ENCODE peak calls at places on chromosomes 1 and 21, in four cellular contexts. One of them, this sample, is unnamed.
A peak's percentile ranks its signal among the peaks of the same experiment; 100 is the strongest.

GRCh38 chr1:59526240-59526639 is 229.3 kb downstream of the FGGY start:
- DNase-seq in BE2C: no peak
- DNase-seq in Right ventricle myocardium inferior: no peak
- DNase-seq in GM12865: no peak
- DNase-seq in this sample: no peak

GRCh38 chr1:79549191-79549590 is 542.7 kb upstream of the ADGRL4 start:
- DNase-seq in BE2C: no peak
- DNase-seq in Right ventricle myocardium inferior: no peak
- DNase-seq in GM12865: no peak
- DNase-seq in this sample: no peak

GRCh38 chr1:238107322-238107721 is 216.6 kb upstream of the ZP4 start:
- DNase-seq in BE2C: no peak
- DNase-seq in Right ventricle myocardium inferior: no peak
- DNase-seq in GM12865: no peak
- DNase-seq in this sample: no peak

GRCh38 chr1:232533328-232533727 is 96.6 kb downstream of the SIPA1L2 start:
- DNase-seq in BE2C: no peak
- DNase-seq in Right ventricle myocardium inferior: no peak
- DNase-seq in GM12865: no peak
- DNase-seq in this sample: no peak

GRCh38 chr1:26771643-26772321 is 16.0 kb upstream of the PIGV start:
- DNase-seq in BE2C: peak; percentile 15
- DNase-seq in Right ventricle myocardium inferior: no peak
- DNase-seq in GM12865: peak; percentile 21
- DNase-seq in this sample: peak; percentile 74

GRCh38 chr1:10704383-10704882 is 92.0 kb downstream of the CASZ1 start:
- DNase-seq in BE2C: no peak
- DNase-seq in Right ventricle myocardium inferior: no peak
- DNase-seq in GM12865: no peak
- DNase-seq in this sample: no peak

GRCh38 chr1:100942304-100943046 is 46.6 kb downstream of the SLC30A7 start:
- DNase-seq in BE2C: no peak
- DNase-seq in Right ventricle myocardium inferior: no peak
- DNase-seq in GM12865: no peak
- DNase-seq in this sample: no peak

GRCh38 chr1:89808429-89809117 is 12.3 kb upstream of the LRRC8D start:
- DNase-seq in BE2C: no peak
- DNase-seq in Right ventricle myocardium inferior: no peak
- DNase-seq in GM12865: no peak
- DNase-seq in this sample: peak; percentile 32

GRCh38 chr21:18245493-18245967 is 897 bp downstream of the CHODL start:
- DNase-seq in BE2C: peak; percentile 38
- DNase-seq in Right ventricle myocardium inferior: no peak
- DNase-seq in GM12865: no peak
- DNase-seq in this sample: peak; percentile 95

GRCh38 chr1:203340112-203340804 is 10.7 kb downstream of the FMOD start:
- DNase-seq in BE2C: peak; percentile 79
- DNase-seq in Right ventricle myocardium inferior: peak; percentile 73
- DNase-seq in GM12865: peak; percentile 83
- DNase-seq in this sample: peak; percentile 76

GRCh38 chr21:9780441-9780937 is 740.9 kb upstream of the TPTE start:
- DNase-seq in BE2C: no peak
- DNase-seq in Right ventricle myocardium inferior: no peak
- DNase-seq in GM12865: no peak
- DNase-seq in this sample: no peak

GRCh38 chr1:112852276-112852675 is 103.7 kb downstream of the SLC16A1 start:
- DNase-seq in BE2C: no peak
- DNase-seq in Right ventricle myocardium inferior: no peak
- DNase-seq in GM12865: no peak
- DNase-seq in this sample: no peak

GRCh38 chr1:31418626-31419025 is 5.6 kb downstream of the SERINC2 start:
- DNase-seq in BE2C: no peak
- DNase-seq in Right ventricle myocardium inferior: no peak
- DNase-seq in GM12865: no peak
- DNase-seq in this sample: no peak

GRCh38 chr1:98110674-98111073 is 189.8 kb upstream of the DPYD start:
- DNase-seq in BE2C: no peak
- DNase-seq in Right ventricle myocardium inferior: no peak
- DNase-seq in GM12865: no peak
- DNase-seq in this sample: no peak

GRCh38 chr21:29504751-29505321 is 206.1 kb downstream of the BACH1 start:
- DNase-seq in BE2C: no peak
- DNase-seq in Right ventricle myocardium inferior: no peak
- DNase-seq in GM12865: no peak
- DNase-seq in this sample: peak; percentile 4